ENCODE peak calls at places on chromosomes 11 and 22, in ten cellular contexts. One of them, this sample, is unnamed.

GRCh38 chr11:59659981-59660380 is 8.9 kb downstream of the PATL1 start:
- DNase-seq in fibroblast of lung: no peak
- DNase-seq in myocyte: no peak
- DNase-seq in right atrium auricular region: no peak
- DNase-seq in Ammon's horn: no peak
- DNase-seq in H9: no peak
- DNase-seq in amniotic stem cell: no peak
- DNase-seq in MM.1S: no peak
- DNase-seq in GM23248: no peak
- DNase-seq in activated T-cell treated with anti-CD3 and anti-CD28 coated beads for 1 hour: no peak
- DNase-seq in this sample: no peak

GRCh38 chr11:11584446-11584810 is 37.4 kb downstream of the GALNT18 start:
- DNase-seq in fibroblast of lung: peak; percentile 95
- DNase-seq in myocyte: peak; percentile 67
- DNase-seq in right atrium auricular region: peak; percentile 32
- DNase-seq in Ammon's horn: no peak
- DNase-seq in H9: peak; percentile 5
- DNase-seq in amniotic stem cell: peak; percentile 14
- DNase-seq in MM.1S: no peak
- DNase-seq in GM23248: peak; percentile 92
- DNase-seq in activated T-cell treated with anti-CD3 and anti-CD28 coated beads for 1 hour: no peak
- DNase-seq in this sample: peak; percentile 87

GRCh38 chr11:126655807-126656128 is 300.3 kb downstream of the ST3GAL4 start:
- DNase-seq in fibroblast of lung: peak; percentile 39
- DNase-seq in myocyte: no peak
- DNase-seq in right atrium auricular region: no peak
- DNase-seq in Ammon's horn: no peak
- DNase-seq in H9: no peak
- DNase-seq in amniotic stem cell: no peak
- DNase-seq in MM.1S: no peak
- DNase-seq in GM23248: peak; percentile 60
- DNase-seq in activated T-cell treated with anti-CD3 and anti-CD28 coated beads for 1 hour: no peak
- DNase-seq in this sample: peak; percentile 30

GRCh38 chr11:43943357-43943930 is 1.0 kb downstream of the C11orf96 start:
- DNase-seq in fibroblast of lung: peak; percentile 39
- DNase-seq in myocyte: no peak
- DNase-seq in right atrium auricular region: no peak
- DNase-seq in Ammon's horn: no peak
- DNase-seq in H9: no peak
- DNase-seq in amniotic stem cell: no peak
- DNase-seq in MM.1S: peak; percentile 43
- DNase-seq in GM23248: peak; percentile 48
- DNase-seq in activated T-cell treated with anti-CD3 and anti-CD28 coated beads for 1 hour: no peak
- DNase-seq in this sample: no peak

GRCh38 chr22:36180038-36180880 is 19.7 kb upstream of the APOL3 start:
- DNase-seq in fibroblast of lung: peak; percentile 35
- DNase-seq in myocyte: peak; percentile 79
- DNase-seq in right atrium auricular region: peak; percentile 92
- DNase-seq in Ammon's horn: peak; percentile 72
- DNase-seq in H9: peak; percentile 87
- DNase-seq in amniotic stem cell: peak; percentile 59
- DNase-seq in MM.1S: peak; percentile 53
- DNase-seq in GM23248: peak; percentile 81
- DNase-seq in activated T-cell treated with anti-CD3 and anti-CD28 coated beads for 1 hour: peak; percentile 92
- DNase-seq in this sample: peak; percentile 72

GRCh38 chr22:29268511-29269229 is 602 bp downstream of the EWSR1 start:
- DNase-seq in fibroblast of lung: peak; percentile 70
- DNase-seq in myocyte: peak; percentile 70
- DNase-seq in right atrium auricular region: peak; percentile 65
- DNase-seq in Ammon's horn: peak; percentile 66
- DNase-seq in H9: no peak
- DNase-seq in amniotic stem cell: peak; percentile 19
- DNase-seq in MM.1S: peak; percentile 54
- DNase-seq in GM23248: peak; percentile 86
- DNase-seq in activated T-cell treated with anti-CD3 and anti-CD28 coated beads for 1 hour: peak; percentile 16
- DNase-seq in this sample: peak; percentile 48

GRCh38 chr22:35394011-35394312 is 6.0 kb upstream of the MCM5 start:
- DNase-seq in fibroblast of lung: no peak
- DNase-seq in myocyte: no peak
- DNase-seq in right atrium auricular region: no peak
- DNase-seq in Ammon's horn: no peak
- DNase-seq in H9: no peak
- DNase-seq in amniotic stem cell: no peak
- DNase-seq in MM.1S: no peak
- DNase-seq in GM23248: no peak
- DNase-seq in activated T-cell treated with anti-CD3 and anti-CD28 coated beads for 1 hour: no peak
- DNase-seq in this sample: no peak

GRCh38 chr22:39219071-39220050 is 25.4 kb downstream of the PDGFB start:
- DNase-seq in fibroblast of lung: no peak
- DNase-seq in myocyte: no peak
- DNase-seq in right atrium auricular region: no peak
- DNase-seq in Ammon's horn: no peak
- DNase-seq in H9: peak; percentile 26
- DNase-seq in amniotic stem cell: no peak
- DNase-seq in MM.1S: no peak
- DNase-seq in GM23248: no peak
- DNase-seq in activated T-cell treated with anti-CD3 and anti-CD28 coated beads for 1 hour: no peak
- DNase-seq in this sample: no peak

GRCh38 chr11:5007561-5007960 is 12.9 kb downstream of the OR51L1 start:
- DNase-seq in fibroblast of lung: no peak
- DNase-seq in myocyte: no peak
- DNase-seq in right atrium auricular region: no peak
- DNase-seq in Ammon's horn: no peak
- DNase-seq in H9: no peak
- DNase-seq in amniotic stem cell: no peak
- DNase-seq in MM.1S: no peak
- DNase-seq in GM23248: peak; percentile 8
- DNase-seq in activated T-cell treated with anti-CD3 and anti-CD28 coated beads for 1 hour: no peak
- DNase-seq in this sample: peak; percentile 5

GRCh38 chr11:133122260-133122659 is 410.0 kb downstream of the OPCML start:
- DNase-seq in fibroblast of lung: no peak
- DNase-seq in myocyte: no peak
- DNase-seq in right atrium auricular region: no peak
- DNase-seq in Ammon's horn: no peak
- DNase-seq in H9: no peak
- DNase-seq in amniotic stem cell: no peak
- DNase-seq in MM.1S: no peak
- DNase-seq in GM23248: no peak
- DNase-seq in activated T-cell treated with anti-CD3 and anti-CD28 coated beads for 1 hour: no peak
- DNase-seq in this sample: no peak

GRCh38 chr22:49052023-49052538 is 775.6 kb downstream of the BRD1 start:
- DNase-seq in fibroblast of lung: peak; percentile 6
- DNase-seq in myocyte: no peak
- DNase-seq in right atrium auricular region: no peak
- DNase-seq in Ammon's horn: peak; percentile 24
- DNase-seq in H9: peak; percentile 60
- DNase-seq in amniotic stem cell: no peak
- DNase-seq in MM.1S: no peak
- DNase-seq in GM23248: no peak
- DNase-seq in activated T-cell treated with anti-CD3 and anti-CD28 coated beads for 1 hour: peak; percentile 7
- DNase-seq in this sample: no peak

GRCh38 chr11:10592331-10592730 is 23.9 kb upstream of the LYVE1 start:
- DNase-seq in fibroblast of lung: peak; percentile 97
- DNase-seq in myocyte: peak; percentile 67
- DNase-seq in right atrium auricular region: no peak
- DNase-seq in Ammon's horn: no peak
- DNase-seq in H9: no peak
- DNase-seq in amniotic stem cell: peak; percentile 46
- DNase-seq in MM.1S: no peak
- DNase-seq in GM23248: peak; percentile 93
- DNase-seq in activated T-cell treated with anti-CD3 and anti-CD28 coated beads for 1 hour: no peak
- DNase-seq in this sample: peak; percentile 72

GRCh38 chr22:36773935-36774334 is 2.0 kb downstream of the IFT27 start:
- DNase-seq in fibroblast of lung: peak; percentile 33
- DNase-seq in myocyte: peak; percentile 51
- DNase-seq in right atrium auricular region: no peak
- DNase-seq in Ammon's horn: peak; percentile 46
- DNase-seq in H9: no peak
- DNase-seq in amniotic stem cell: no peak
- DNase-seq in MM.1S: peak; percentile 15
- DNase-seq in GM23248: peak; percentile 71
- DNase-seq in activated T-cell treated with anti-CD3 and anti-CD28 coated beads for 1 hour: no peak
- DNase-seq in this sample: peak; percentile 61

GRCh38 chr11:2862950-2863618 is 22.5 kb downstream of the CDKN1C start:
- DNase-seq in fibroblast of lung: peak; percentile 29
- DNase-seq in myocyte: no peak
- DNase-seq in right atrium auricular region: no peak
- DNase-seq in Ammon's horn: no peak
- DNase-seq in H9: peak; percentile 70
- DNase-seq in amniotic stem cell: no peak
- DNase-seq in MM.1S: no peak
- DNase-seq in GM23248: peak; percentile 24
- DNase-seq in activated T-cell treated with anti-CD3 and anti-CD28 coated beads for 1 hour: no peak
- DNase-seq in this sample: no peak

GRCh38 chr11:66335531-66336233 is 552 bp downstream of the RIN1 start:
- DNase-seq in fibroblast of lung: peak; percentile 78
- DNase-seq in myocyte: peak; percentile 80
- DNase-seq in right atrium auricular region: no peak
- DNase-seq in Ammon's horn: no peak
- DNase-seq in H9: peak; percentile 78
- DNase-seq in amniotic stem cell: peak; percentile 55
- DNase-seq in MM.1S: no peak
- DNase-seq in GM23248: peak; percentile 80
- DNase-seq in activated T-cell treated with anti-CD3 and anti-CD28 coated beads for 1 hour: no peak
- DNase-seq in this sample: peak; percentile 61

GRCh38 chr11:134395002-134395401 is 17.0 kb downstream of the B3GAT1 start:
- DNase-seq in fibroblast of lung: no peak
- DNase-seq in myocyte: no peak
- DNase-seq in right atrium auricular region: no peak
- DNase-seq in Ammon's horn: no peak
- DNase-seq in H9: no peak
- DNase-seq in amniotic stem cell: no peak
- DNase-seq in MM.1S: no peak
- DNase-seq in GM23248: no peak
- DNase-seq in activated T-cell treated with anti-CD3 and anti-CD28 coated beads for 1 hour: no peak
- DNase-seq in this sample: no peak

GRCh38 chr11:2300290-2300935 is 1.3 kb downstream of the C11orf21 start:
- DNase-seq in fibroblast of lung: no peak
- DNase-seq in myocyte: no peak
- DNase-seq in right atrium auricular region: peak; percentile 55
- DNase-seq in Ammon's horn: no peak
- DNase-seq in H9: no peak
- DNase-seq in amniotic stem cell: no peak
- DNase-seq in MM.1S: no peak
- DNase-seq in GM23248: no peak
- DNase-seq in activated T-cell treated with anti-CD3 and anti-CD28 coated beads for 1 hour: no peak
- DNase-seq in this sample: no peak

GRCh38 chr22:46410291-46410808 is 74.8 kb downstream of the TRMU start:
- DNase-seq in fibroblast of lung: no peak
- DNase-seq in myocyte: no peak
- DNase-seq in right atrium auricular region: no peak
- DNase-seq in Ammon's horn: no peak
- DNase-seq in H9: no peak
- DNase-seq in amniotic stem cell: no peak
- DNase-seq in MM.1S: no peak
- DNase-seq in GM23248: no peak
- DNase-seq in activated T-cell treated with anti-CD3 and anti-CD28 coated beads for 1 hour: no peak
- DNase-seq in this sample: no peak

GRCh38 chr22:37676691-37677627 is 1.5 kb downstream of the LGALS1 start:
- DNase-seq in fibroblast of lung: peak; percentile 98
- DNase-seq in myocyte: peak; percentile 92
- DNase-seq in right atrium auricular region: peak; percentile 92
- DNase-seq in Ammon's horn: peak; percentile 49
- DNase-seq in H9: peak; percentile 97
- DNase-seq in amniotic stem cell: peak; percentile 96
- DNase-seq in MM.1S: peak; percentile 89
- DNase-seq in GM23248: peak; percentile 99
- DNase-seq in activated T-cell treated with anti-CD3 and anti-CD28 coated beads for 1 hour: peak; percentile 95
- DNase-seq in this sample: peak; percentile 94

GRCh38 chr22:35229865-35230264 is 27.4 kb upstream of the HMGXB4 start:
- DNase-seq in fibroblast of lung: no peak
- DNase-seq in myocyte: no peak
- DNase-seq in right atrium auricular region: no peak
- DNase-seq in Ammon's horn: no peak
- DNase-seq in H9: no peak
- DNase-seq in amniotic stem cell: no peak
- DNase-seq in MM.1S: no peak
- DNase-seq in GM23248: no peak
- DNase-seq in activated T-cell treated with anti-CD3 and anti-CD28 coated beads for 1 hour: no peak
- DNase-seq in this sample: no peak

GRCh38 chr11:95989216-95989615 is 65.3 kb upstream of the MTMR2 start:
- DNase-seq in fibroblast of lung: no peak
- DNase-seq in myocyte: peak; percentile 33
- DNase-seq in right atrium auricular region: no peak
- DNase-seq in Ammon's horn: no peak
- DNase-seq in H9: no peak
- DNase-seq in amniotic stem cell: no peak
- DNase-seq in MM.1S: no peak
- DNase-seq in GM23248: no peak
- DNase-seq in activated T-cell treated with anti-CD3 and anti-CD28 coated beads for 1 hour: no peak
- DNase-seq in this sample: no peak

GRCh38 chr11:109729761-109730160 is 307.8 kb downstream of the C11orf87 start:
- DNase-seq in fibroblast of lung: no peak
- DNase-seq in myocyte: no peak
- DNase-seq in right atrium auricular region: no peak
- DNase-seq in Ammon's horn: no peak
- DNase-seq in H9: no peak
- DNase-seq in amniotic stem cell: no peak
- DNase-seq in MM.1S: peak; percentile 42
- DNase-seq in GM23248: no peak
- DNase-seq in activated T-cell treated with anti-CD3 and anti-CD28 coated beads for 1 hour: no peak
- DNase-seq in this sample: no peak

GRCh38 chr22:20526628-20527355 is 19.4 kb downstream of the MED15 start:
- DNase-seq in fibroblast of lung: peak; percentile 86
- DNase-seq in myocyte: peak; percentile 47
- DNase-seq in right atrium auricular region: no peak
- DNase-seq in Ammon's horn: no peak
- DNase-seq in H9: no peak
- DNase-seq in amniotic stem cell: peak; percentile 42
- DNase-seq in MM.1S: no peak
- DNase-seq in GM23248: peak; percentile 89
- DNase-seq in activated T-cell treated with anti-CD3 and anti-CD28 coated beads for 1 hour: no peak
- DNase-seq in this sample: peak; percentile 46

GRCh38 chr22:32564170-32565001 is 89.8 kb downstream of the FBXO7 start:
- DNase-seq in fibroblast of lung: peak; percentile 66
- DNase-seq in myocyte: no peak
- DNase-seq in right atrium auricular region: no peak
- DNase-seq in Ammon's horn: no peak
- DNase-seq in H9: no peak
- DNase-seq in amniotic stem cell: no peak
- DNase-seq in MM.1S: no peak
- DNase-seq in GM23248: peak; percentile 96
- DNase-seq in activated T-cell treated with anti-CD3 and anti-CD28 coated beads for 1 hour: no peak
- DNase-seq in this sample: no peak

GRCh38 chr11:87970762-87971161 is 204.5 kb downstream of the RAB38 start:
- DNase-seq in fibroblast of lung: no peak
- DNase-seq in myocyte: no peak
- DNase-seq in right atrium auricular region: no peak
- DNase-seq in Ammon's horn: no peak
- DNase-seq in H9: peak; percentile 37
- DNase-seq in amniotic stem cell: no peak
- DNase-seq in MM.1S: no peak
- DNase-seq in GM23248: no peak
- DNase-seq in activated T-cell treated with anti-CD3 and anti-CD28 coated beads for 1 hour: no peak
- DNase-seq in this sample: no peak

GRCh38 chr11:1389932-1390587 is at the start of gene BRSK2:
- DNase-seq in fibroblast of lung: no peak
- DNase-seq in myocyte: no peak
- DNase-seq in right atrium auricular region: no peak
- DNase-seq in Ammon's horn: no peak
- DNase-seq in H9: no peak
- DNase-seq in amniotic stem cell: no peak
- DNase-seq in MM.1S: no peak
- DNase-seq in GM23248: peak; percentile 18
- DNase-seq in activated T-cell treated with anti-CD3 and anti-CD28 coated beads for 1 hour: no peak
- DNase-seq in this sample: no peak

GRCh38 chr11:103792981-103793468 is 243.4 kb upstream of the DDI1 start:
- DNase-seq in fibroblast of lung: peak; percentile 77
- DNase-seq in myocyte: no peak
- DNase-seq in right atrium auricular region: no peak
- DNase-seq in Ammon's horn: no peak
- DNase-seq in H9: no peak
- DNase-seq in amniotic stem cell: no peak
- DNase-seq in MM.1S: no peak
- DNase-seq in GM23248: no peak
- DNase-seq in activated T-cell treated with anti-CD3 and anti-CD28 coated beads for 1 hour: no peak
- DNase-seq in this sample: no peak

GRCh38 chr11:14577290-14577689 is 57.1 kb upstream of the PSMA1 start:
- DNase-seq in fibroblast of lung: no peak
- DNase-seq in myocyte: no peak
- DNase-seq in right atrium auricular region: no peak
- DNase-seq in Ammon's horn: no peak
- DNase-seq in H9: no peak
- DNase-seq in amniotic stem cell: no peak
- DNase-seq in MM.1S: no peak
- DNase-seq in GM23248: no peak
- DNase-seq in activated T-cell treated with anti-CD3 and anti-CD28 coated beads for 1 hour: no peak
- DNase-seq in this sample: no peak